ENCODE peak calls at places on chromosome 21, in six cellular contexts. O, J, T, Q, Y and D are unnamed samples.
A peak's percentile ranks its signal among the peaks of the same experiment; 100 is the strongest.

GRCh38 chr21:38244885-38245869 is 11.6 kb upstream of the KCNJ15 start:
- DNase-seq in Q (no peak), Y (peak; percentile 100), J (no peak), O (no peak), T (peak; percentile 61), D (no peak)

GRCh38 chr21:35927262-35927661 is 133.1 kb downstream of the SETD4 start:
- DNase-seq in T (no peak), Q (no peak), Y (no peak), O (no peak), J (peak; percentile 15), D (no peak)

GRCh38 chr21:31335957-31336738 is 7.9 kb downstream of the TIAM1 start:
- DNase-seq in J (no peak), Q (no peak), O (no peak), Y (peak; percentile 96), T (no peak), D (peak; percentile 86)

GRCh38 chr21:16563795-16564194 is 834.0 kb downstream of the USP25 start:
- DNase-seq in Y (no peak), T (no peak), O (no peak), J (no peak), Q (peak; percentile 42), D (peak; percentile 52)

GRCh38 chr21:20999567-21000169 is 1.5 kb downstream of the NCAM2 start:
- DNase-seq in Y (peak; percentile 59), J (peak; percentile 1), T (no peak), Q (peak; percentile 48), O (peak; percentile 47), D (peak; percentile 65)

GRCh38 chr21:42440187-42440792 is 36.6 kb downstream of the UBASH3A start:
- DNase-seq in J (no peak), Q (no peak), O (peak; percentile 30), T (no peak), Y (no peak), D (no peak)

GRCh38 chr21:34813266-34813886 is 144.6 kb downstream of the CLIC6 start:
- DNase-seq in Q (no peak), O (no peak), Y (peak; percentile 93), J (no peak), T (no peak), D (no peak)

GRCh38 chr21:33949516-33950424 is 34.2 kb upstream of the ATP5PO start:
- DNase-seq in Q (no peak), T (peak; percentile 31), O (no peak), Y (no peak), J (no peak), D (no peak)

GRCh38 chr21:45130324-45130774 is 56.0 kb downstream of the ADARB1 start:
- DNase-seq in Q (no peak), T (no peak), Y (peak; percentile 80), J (no peak), O (peak; percentile 48), D (peak; percentile 81)

GRCh38 chr21:42234464-42235241 is 15.7 kb downstream of the ABCG1 start:
- DNase-seq in O (peak; percentile 97), J (peak; percentile 82), Q (peak; percentile 96), Y (no peak), T (peak; percentile 49), D (peak; percentile 87)

GRCh38 chr21:28333455-28334108 is 659.1 kb downstream of the LTN1 start:
- DNase-seq in Q (no peak), J (no peak), O (no peak), T (no peak), Y (peak; percentile 86), D (no peak)

GRCh38 chr21:36654796-36655325 is 44.1 kb upstream of the SIM2 start:
- DNase-seq in Q (no peak), O (no peak), J (no peak), Y (no peak), T (no peak), D (no peak)

GRCh38 chr21:17712887-17713286 is 100.2 kb upstream of the BTG3 start:
- DNase-seq in J (no peak), Q (no peak), O (no peak), T (no peak), Y (no peak), D (no peak)

GRCh38 chr21:30408782-30409494 is 13.1 kb downstream of the KRTAP13-1 start:
- DNase-seq in J (peak; percentile 49), T (no peak), Q (peak; percentile 61), Y (peak; percentile 84), O (peak; percentile 51), D (peak; percentile 83)

GRCh38 chr21:29075706-29076447 is 2.4 kb upstream of the CCT8 start:
- DNase-seq in Y (peak; percentile 50), J (no peak), Q (no peak), T (no peak), O (no peak), D (no peak)

GRCh38 chr21:36507397-36508018 is 27.6 kb upstream of the CLDN14 start:
- DNase-seq in Q (no peak), O (no peak), Y (no peak), T (no peak), J (no peak), D (no peak)

GRCh38 chr21:35909456-35910178 is 150.7 kb downstream of the SETD4 start:
- DNase-seq in Q (no peak), T (no peak), O (no peak), Y (no peak), J (no peak), D (no peak)

GRCh38 chr21:35428489-35428888 is 379.4 kb upstream of the RUNX1 start:
- DNase-seq in J (no peak), Y (peak; percentile 61), T (peak; percentile 16), O (no peak), Q (no peak), D (peak; percentile 69)

GRCh38 chr21:41639766-41640165 is 127.1 kb downstream of the RIPK4 start:
- DNase-seq in T (no peak), Y (no peak), Q (no peak), O (no peak), J (no peak), D (no peak)

GRCh38 chr21:45136927-45137611 is 62.7 kb downstream of the ADARB1 start:
- DNase-seq in J (peak; percentile 51), T (peak; percentile 51), O (peak; percentile 85), Y (peak; percentile 86), Q (peak; percentile 93), D (peak; percentile 92)

GRCh38 chr21:36624105-36624504 is 74.8 kb upstream of the SIM2 start:
- DNase-seq in Q (no peak), Y (no peak), O (no peak), T (no peak), J (no peak), D (no peak)

GRCh38 chr21:34166468-34166867 is 93.1 kb downstream of the MRPS6 start:
- DNase-seq in J (no peak), T (no peak), Y (no peak), Q (no peak), O (no peak), D (no peak)

GRCh38 chr21:25518491-25518911 is 88.8 kb downstream of the MRPL39 start:
- DNase-seq in T (no peak), Y (no peak), O (no peak), J (no peak), Q (no peak), D (peak; percentile 68)